ENCODE peak calls at places on chromosomes 16 and 17, in five cellular contexts. V is left ventricle myocardium inferior, P is fibroblast of pulmonary artery, S is fibroblast of lung, X is heart right ventricle. W is an unnamed sample.

GRCh38 chr17:68679882-68680281 is 78.7 kb upstream of the FAM20A start:
- DNase-seq in V (no peak), P (no peak), S (no peak), X (no peak), W (no peak)

GRCh38 chr17:35743911-35744328 is 9.1 kb downstream of the GAS2L2 start:
- DNase-seq in V (no peak), P (peak), S (peak), X (no peak), W (peak)

GRCh38 chr16:88700636-88701482 is 5.3 kb downstream of the RNF166 start:
- DNase-seq in V (peak), P (peak), S (peak), X (peak), W (peak)

GRCh38 chr16:58337090-58337444 is 42.2 kb upstream of the PRSS54 start:
- DNase-seq in V (no peak), P (no peak), S (no peak), X (no peak), W (no peak)

GRCh38 chr17:66387391-66387981 is 85.1 kb downstream of the PRKCA start:
- DNase-seq in V (no peak), P (no peak), S (no peak), X (no peak), W (no peak)

GRCh38 chr17:49191407-49191916 is 18.9 kb downstream of the GNGT2 start:
- DNase-seq in V (no peak), P (peak), S (no peak), X (no peak), W (no peak)

GRCh38 chr16:77297996-77298637 is 98.9 kb downstream of the SYCE1L start:
- DNase-seq in V (no peak), P (no peak), S (no peak), X (no peak), W (peak)

GRCh38 chr17:43416998-43417891 is 18.5 kb downstream of the ARL4D start:
- DNase-seq in V (peak), P (peak), S (peak), X (peak), W (peak)

GRCh38 chr17:1384881-1385280 is 15.1 kb downstream of the YWHAE start:
- DNase-seq in V (no peak), P (no peak), S (no peak), X (no peak), W (no peak)

GRCh38 chr17:19386974-19387920 is at the start of gene MFAP4:
- DNase-seq in V (peak), P (peak), S (peak), X (peak), W (peak)

GRCh38 chr16:13238182-13238581 is 336.8 kb downstream of the SHISA9 start:
- DNase-seq in V (no peak), P (no peak), S (no peak), X (no peak), W (no peak)

GRCh38 chr17:5585814-5586558 is 1.7 kb upstream of the NLRP1 start:
- DNase-seq in V (no peak), P (no peak), S (peak), X (no peak), W (no peak)

GRCh38 chr16:48384305-48384981 is 770 bp downstream of the SIAH1 start:
- DNase-seq in V (peak), P (peak), S (peak), X (peak), W (peak)

GRCh38 chr17:81064746-81065475 is 30.0 kb downstream of the BAIAP2 start:
- DNase-seq in V (no peak), P (peak), S (no peak), X (peak), W (peak)
- H3K4me3 ChIP-seq in V (no peak), P (no peak), S (no peak), X (no peak), W (no peak)

GRCh38 chr17:81127526-81128177 is 37.7 kb upstream of the PVALEF start:
- DNase-seq in V (no peak), P (no peak), S (no peak), X (no peak), W (no peak)
- TF ChIP-seq CTCF in V (no peak), P (no peak), S (no peak), X (no peak), W (no peak)

DNA sequence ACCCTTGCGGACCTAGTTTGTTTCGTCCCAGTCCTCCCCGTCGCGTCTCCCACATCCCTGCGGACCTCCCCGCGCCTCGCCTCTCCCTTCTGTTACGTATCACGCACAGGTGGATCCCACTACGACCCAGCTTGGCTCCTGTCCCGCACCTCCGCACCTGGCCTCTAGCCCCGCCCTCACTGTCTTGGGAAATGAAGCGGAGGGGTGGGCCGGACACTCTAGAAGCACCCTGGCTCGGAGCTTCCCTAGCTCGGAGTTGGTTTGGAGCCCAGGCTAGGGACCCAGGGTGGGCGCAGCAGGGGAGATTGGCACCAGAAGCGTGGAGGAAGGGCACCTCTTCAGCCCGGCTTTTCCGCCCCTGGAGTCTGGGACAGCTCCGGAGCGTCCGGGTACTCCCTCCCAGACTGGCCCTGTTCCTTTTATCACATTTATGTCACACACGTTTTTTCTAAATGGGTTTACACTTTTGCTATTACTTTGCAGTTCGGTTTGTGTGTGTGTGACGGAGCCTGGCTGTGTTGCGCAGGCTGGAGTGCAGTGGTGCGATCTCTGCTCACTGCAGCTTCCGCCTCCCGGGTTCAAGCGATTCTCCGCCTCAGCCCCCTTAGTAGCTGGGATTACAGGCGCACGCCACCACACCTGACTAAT is 1.4 kb upstream of the CEMP1 start:
- DNase-seq in V (peak), P (peak), S (peak), X (peak), W (peak)
- H3K4me3 ChIP-seq in V (peak), P (peak), S (peak), X (peak), W (peak)

DNA sequence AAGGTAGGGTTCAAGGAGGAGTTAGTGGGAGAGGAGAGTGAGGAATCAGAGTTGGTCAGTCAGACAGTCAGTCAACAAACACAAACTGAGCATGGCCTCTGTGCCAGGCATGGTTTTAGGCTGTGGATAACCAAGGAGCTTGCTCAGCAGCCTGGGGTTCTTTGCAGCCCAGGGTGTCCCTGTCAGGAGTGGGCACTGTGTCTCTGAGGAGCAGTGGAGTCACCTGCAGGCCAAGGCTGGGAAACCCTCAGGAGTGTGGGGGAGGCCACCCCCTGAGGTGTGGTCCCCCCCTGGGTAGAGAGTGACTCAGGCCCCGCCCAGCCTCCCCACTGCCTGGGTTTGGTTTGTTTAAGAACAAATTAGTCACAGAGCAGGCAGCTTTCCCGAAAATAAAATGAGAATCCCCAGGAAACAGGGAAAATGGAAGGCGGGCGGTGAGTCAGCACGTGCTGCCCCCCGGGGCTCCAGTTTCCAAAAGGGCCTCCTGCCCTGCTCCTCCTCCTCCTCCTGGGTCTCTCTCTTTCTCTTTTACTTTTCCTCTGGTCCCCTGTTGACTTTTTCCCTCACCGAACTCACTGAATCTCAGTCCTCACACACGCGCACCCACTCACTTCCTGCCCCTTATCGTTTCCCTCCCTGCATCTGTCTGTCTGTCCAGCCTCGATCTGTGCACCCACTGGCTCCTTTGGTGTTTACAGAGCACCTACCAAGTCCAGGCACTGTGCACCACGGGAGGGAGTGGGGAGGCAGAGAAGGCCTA is 44.3 kb downstream of the SOCS3 start:
- DNase-seq in V (peak), P (peak), S (peak), X (peak), W (peak)
- TF ChIP-seq CTCF in V (no peak), P (no peak), S (no peak), X (no peak), W (peak)

DNA sequence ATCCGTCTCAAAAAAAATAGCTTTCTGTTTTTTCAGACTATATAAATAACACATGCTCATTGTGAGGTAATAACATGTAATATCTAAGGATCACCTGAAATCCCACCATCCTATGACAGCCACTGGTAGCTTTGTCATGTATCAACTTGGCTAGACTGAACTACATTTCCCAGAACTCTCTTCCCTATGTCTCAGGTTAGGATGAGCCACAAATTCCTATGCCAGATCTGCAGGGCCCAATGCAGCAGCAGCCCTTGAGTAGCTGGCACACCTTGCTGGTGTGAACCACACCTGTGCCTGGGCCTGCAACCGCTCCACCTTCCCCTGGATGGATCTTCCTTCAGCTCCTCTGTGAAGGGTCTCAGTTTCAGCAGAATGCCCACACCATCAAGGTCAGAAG is 28.1 kb downstream of the OGFOD1 start:
- DNase-seq in V (no peak), P (no peak), S (no peak), X (no peak), W (no peak)
- H3K4me3 ChIP-seq in V (no peak), P (no peak), S (no peak), X (no peak), W (no peak)

W was measured in fibroblast of mammary gland.